ENCODE peak calls at places on chromosome 12, in eight cellular contexts. E, O, R, H, C, Z, F and X are unnamed samples.

GRCh38 chr12:46160081-46160980 is 108.5 kb downstream of the SLC38A1 start:
- DNase-seq in E (no peak), O (no peak), R (no peak), H (no peak), C (no peak), Z (peak; percentile 10), F (no peak), X (no peak)

GRCh38 chr12:79883216-79883615 is 51.7 kb downstream of the PPP1R12A start:
- DNase-seq in E (no peak), O (no peak), R (no peak), H (no peak), C (no peak), Z (no peak), F (no peak), X (no peak)

GRCh38 chr12:716506-716905 is 35.9 kb upstream of the WNK1 start:
- DNase-seq in E (no peak), O (no peak), R (no peak), H (no peak), C (no peak), Z (no peak), F (no peak), X (no peak)

GRCh38 chr12:9132008-9132535 is 16.4 kb upstream of the A2M start:
- DNase-seq in E (no peak), O (no peak), R (no peak), H (no peak), C (no peak), Z (no peak), F (no peak), X (no peak)

GRCh38 chr12:96242597-96242996 is 48.4 kb downstream of the ELK3 start:
- DNase-seq in E (no peak), O (peak; percentile 8), R (peak; percentile 65), H (no peak), C (no peak), Z (no peak), F (no peak), X (no peak)

GRCh38 chr12:19224746-19225145 is 95.2 kb downstream of the PLEKHA5 start:
- DNase-seq in E (no peak), O (no peak), R (no peak), H (no peak), C (no peak), Z (no peak), F (no peak), X (no peak)

GRCh38 chr12:122835693-122836026 is 403 bp downstream of the HIP1R start:
- DNase-seq in E (no peak), O (peak; percentile 58), R (peak; percentile 58), H (no peak), C (no peak), Z (no peak), F (no peak), X (no peak)

GRCh38 chr12:95574799-95575452 is 23.6 kb upstream of the USP44 start:
- DNase-seq in E (no peak), O (no peak), R (no peak), H (no peak), C (no peak), Z (no peak), F (no peak), X (no peak)

GRCh38 chr12:106135075-106135474 is 3.7 kb downstream of the NUAK1 start:
- DNase-seq in E (no peak), O (no peak), R (no peak), H (no peak), C (no peak), Z (no peak), F (no peak), X (no peak)

GRCh38 chr12:49323524-49324097 is 556 bp downstream of the TROAP start:
- DNase-seq in E (no peak), O (no peak), R (no peak), H (no peak), C (no peak), Z (no peak), F (no peak), X (no peak)

GRCh38 chr12:41188841-41189394 is 798 bp downstream of the PDZRN4 start:
- DNase-seq in E (no peak), O (no peak), R (no peak), H (no peak), C (no peak), Z (no peak), F (no peak), X (no peak)

GRCh38 chr12:117439531-117440001 is 78.1 kb upstream of the NOS1 start:
- DNase-seq in E (no peak), O (no peak), R (no peak), H (no peak), C (no peak), Z (no peak), F (no peak), X (no peak)

GRCh38 chr12:122022393-122023338 is 982 bp downstream of the BCL7A start:
- DNase-seq in E (no peak), O (peak; percentile 70), R (no peak), H (peak; percentile 24), C (peak; percentile 31), Z (no peak), F (no peak), X (peak; percentile 73)

GRCh38 chr12:47397664-47398281 is 308.1 kb downstream of the RPAP3 start:
- DNase-seq in E (no peak), O (peak; percentile 61), R (no peak), H (peak; percentile 33), C (no peak), Z (no peak), F (no peak), X (no peak)

GRCh38 chr12:29427964-29428363 is 47.0 kb upstream of the ERGIC2 start:
- DNase-seq in E (no peak), O (no peak), R (no peak), H (no peak), C (no peak), Z (no peak), F (no peak), X (no peak)

GRCh38 chr12:127270193-127270592 is 996.8 kb upstream of the TMEM132C start:
- DNase-seq in E (no peak), O (no peak), R (no peak), H (no peak), C (no peak), Z (no peak), F (no peak), X (no peak)

GRCh38 chr12:42585846-42586226 is 3.7 kb downstream of the PRICKLE1 start:
- DNase-seq in E (no peak), O (no peak), R (no peak), H (no peak), C (no peak), Z (no peak), F (no peak), X (no peak)

GRCh38 chr12:53842686-53843085 is 90.9 kb upstream of the CISTR start:
- DNase-seq in E (no peak), O (no peak), R (no peak), H (no peak), C (no peak), Z (no peak), F (no peak), X (no peak)

GRCh38 chr12:113065126-113066007 is 8.8 kb downstream of the DTX1 start:
- DNase-seq in E (no peak), O (no peak), R (no peak), H (no peak), C (no peak), Z (no peak), F (no peak), X (peak; percentile 57)

GRCh38 chr12:5329118-5329517 is 102.8 kb upstream of the NTF3 start:
- DNase-seq in E (no peak), O (no peak), R (no peak), H (no peak), C (no peak), Z (no peak), F (no peak), X (no peak)

GRCh38 chr12:128982933-128983332 is 129.7 kb downstream of the GLT1D1 start:
- DNase-seq in E (no peak), O (no peak), R (no peak), H (no peak), C (no peak), Z (no peak), F (no peak), X (no peak)

GRCh38 chr12:116887244-116887643 is 6.0 kb upstream of the HRK start:
- DNase-seq in E (no peak), O (no peak), R (no peak), H (no peak), C (no peak), Z (no peak), F (no peak), X (no peak)

GRCh38 chr12:575948-576612 is 87.2 kb downstream of the NINJ2 start:
- DNase-seq in E (peak; percentile 47), O (peak; percentile 82), R (peak; percentile 89), H (peak; percentile 90), C (peak; percentile 83), Z (no peak), F (peak; percentile 42), X (peak; percentile 91)

GRCh38 chr12:57195186-57195585 is 21.4 kb upstream of the NXPH4 start:
- DNase-seq in E (no peak), O (no peak), R (no peak), H (no peak), C (no peak), Z (no peak), F (no peak), X (no peak)

GRCh38 chr12:16563519-16563918 is 42.4 kb downstream of the LMO3 start:
- DNase-seq in E (no peak), O (no peak), R (no peak), H (no peak), C (no peak), Z (no peak), F (no peak), X (no peak)

GRCh38 chr12:98725481-98726247 is 80.6 kb downstream of the APAF1 start:
- DNase-seq in E (no peak), O (peak; percentile 63), R (no peak), H (peak; percentile 24), C (no peak), Z (no peak), F (no peak), X (no peak)

GRCh38 chr12:16112626-16113560 is 164.6 kb downstream of the SLC15A5 start:
- DNase-seq in E (no peak), O (no peak), R (no peak), H (no peak), C (no peak), Z (no peak), F (no peak), X (no peak)

GRCh38 chr12:120470150-120470817 is 736 bp upstream of the SRSF9 start:
- DNase-seq in E (no peak), O (no peak), R (no peak), H (no peak), C (peak; percentile 24), Z (no peak), F (no peak), X (no peak)

GRCh38 chr12:110861729-110862128 is 14.9 kb downstream of the CCDC63 start:
- DNase-seq in E (no peak), O (no peak), R (no peak), H (no peak), C (no peak), Z (no peak), F (no peak), X (no peak)

GRCh38 chr12:60266381-60266852 is 670.6 kb downstream of the SLC16A7 start:
- DNase-seq in E (no peak), O (no peak), R (no peak), H (no peak), C (no peak), Z (peak; percentile 15), F (no peak), X (no peak)

GRCh38 chr12:53765891-53766290 is 14.1 kb upstream of the CISTR start:
- DNase-seq in E (no peak), O (no peak), R (no peak), H (no peak), C (no peak), Z (no peak), F (no peak), X (no peak)

GRCh38 chr12:19946549-19946948 is 421.8 kb upstream of the PDE3A start:
- DNase-seq in E (no peak), O (no peak), R (no peak), H (no peak), C (no peak), Z (peak; percentile 82), F (no peak), X (no peak)

GRCh38 chr12:57341275-57341990 is 89.4 kb downstream of the R3HDM2 start:
- DNase-seq in E (no peak), O (no peak), R (no peak), H (no peak), C (no peak), Z (no peak), F (no peak), X (no peak)

GRCh38 chr12:41962171-41962572 is 182.5 kb downstream of the GXYLT1 start:
- DNase-seq in E (no peak), O (no peak), R (no peak), H (no peak), C (no peak), Z (no peak), F (no peak), X (no peak)